ENCODE peak calls at places on chromosome 17, in ten cellular contexts. Z is transverse colon, L is uterus, C is heart left ventricle, P is body of pancreas, S is adrenal gland, W is K562, V is A549, T is breast epithelium, J is H1. Y is an unnamed sample.

GRCh38 chr17:3534881-3535252 is 22.7 kb downstream of the TRPV3 start:
- DNase-seq in Z (no peak), L (no peak), C (no peak), P (no peak), S (peak), W (no peak), V (peak), T (no peak), J (no peak), Y (no peak)

GRCh38 chr17:61468263-61468907 is 16.2 kb downstream of the TBX4 start:
- DNase-seq in Z (no peak), L (peak), C (no peak), P (no peak), S (no peak), W (no peak), V (no peak), T (no peak), J (no peak), Y (no peak)

GRCh38 chr17:16911141-16911937 is 60.6 kb downstream of the TNFRSF13B start:
- DNase-seq in Z (peak), L (no peak), C (no peak), P (no peak), S (no peak), W (peak), V (no peak), T (peak), J (no peak), Y (no peak)

GRCh38 chr17:71203953-71204352 is 916.9 kb upstream of the SOX9 start:
- DNase-seq in Z (no peak), L (no peak), C (no peak), P (no peak), S (no peak), W (no peak), V (no peak), T (no peak), J (no peak), Y (no peak)

GRCh38 chr17:70608957-70609356 is 439.6 kb downstream of the KCNJ2 start:
- DNase-seq in Z (no peak), L (no peak), C (no peak), P (no peak), S (no peak), W (no peak), V (no peak), T (no peak), J (no peak), Y (no peak)

GRCh38 chr17:47704116-47704515 is 10.2 kb downstream of the TBKBP1 start:
- DNase-seq in Z (peak), L (no peak), C (no peak), P (no peak), S (no peak), W (no peak), V (no peak), T (no peak), J (no peak), Y (no peak)

GRCh38 chr17:29760771-29761682 is 138.3 kb upstream of the CORO6 start:
- DNase-seq in Z (peak), L (peak), C (peak), P (peak), S (peak), W (no peak), V (peak), T (peak), J (peak), Y (peak)

GRCh38 chr17:17414316-17414937 is 62.4 kb upstream of the MED9 start:
- DNase-seq in Z (no peak), L (no peak), C (peak), P (peak), S (peak), W (no peak), V (no peak), T (no peak), J (no peak), Y (no peak)

GRCh38 chr17:69637399-69638165 is 223.1 kb downstream of the MAP2K6 start:
- DNase-seq in Z (no peak), L (no peak), C (no peak), P (no peak), S (no peak), W (no peak), V (no peak), T (no peak), J (no peak), Y (no peak)

GRCh38 chr17:62892870-62893338 is 73.1 kb upstream of the TANC2 start:
- DNase-seq in Z (peak), L (no peak), C (peak), P (peak), S (peak), W (no peak), V (peak), T (no peak), J (no peak), Y (no peak)

GRCh38 chr17:66686601-66687000 is 148.3 kb upstream of the CACNG5 start:
- DNase-seq in Z (no peak), L (no peak), C (no peak), P (no peak), S (no peak), W (no peak), V (no peak), T (no peak), J (no peak), Y (no peak)

GRCh38 chr17:77914440-77915254 is 43.9 kb upstream of the TNRC6C start:
- DNase-seq in Z (no peak), L (no peak), C (no peak), P (peak), S (no peak), W (no peak), V (peak), T (no peak), J (no peak), Y (no peak)

GRCh38 chr17:3966720-3967363 is 2.6 kb upstream of the ATP2A3 start:
- DNase-seq in Z (peak), L (no peak), C (no peak), P (peak), S (no peak), W (no peak), V (no peak), T (no peak), J (no peak), Y (no peak)

GRCh38 chr17:68459030-68459376 is 1.7 kb upstream of the WIPI1 start:
- DNase-seq in Z (no peak), L (no peak), C (no peak), P (no peak), S (no peak), W (no peak), V (no peak), T (no peak), J (no peak), Y (no peak)

GRCh38 chr17:18257747-18258355 is 687 bp downstream of the FLII start:
- DNase-seq in Z (peak), L (peak), C (peak), P (peak), S (peak), W (peak), V (peak), T (peak), J (no peak), Y (no peak)

GRCh38 chr17:66326476-66327047 is 24.1 kb downstream of the PRKCA start:
- DNase-seq in Z (no peak), L (no peak), C (no peak), P (no peak), S (no peak), W (no peak), V (no peak), T (no peak), J (no peak), Y (no peak)

GRCh38 chr17:60522889-60523626 is 3.0 kb downstream of the APPBP2 start:
- DNase-seq in Z (no peak), L (no peak), C (no peak), P (no peak), S (no peak), W (no peak), V (no peak), T (no peak), J (no peak), Y (no peak)

GRCh38 chr17:36851230-36851629 is 86.0 kb upstream of the LHX1 start:
- DNase-seq in Z (no peak), L (no peak), C (no peak), P (no peak), S (no peak), W (no peak), V (peak), T (no peak), J (no peak), Y (no peak)

GRCh38 chr17:32852811-32853210 is 24.1 kb downstream of the MYO1D start:
- DNase-seq in Z (no peak), L (no peak), C (no peak), P (no peak), S (no peak), W (no peak), V (no peak), T (no peak), J (no peak), Y (no peak)

GRCh38 chr17:51056813-51057510 is 63.7 kb downstream of the SPAG9 start:
- DNase-seq in Z (no peak), L (peak), C (no peak), P (peak), S (peak), W (peak), V (peak), T (no peak), J (no peak), Y (no peak)

GRCh38 chr17:34156401-34156740 is 98.7 kb upstream of the CCL2 start:
- DNase-seq in Z (no peak), L (no peak), C (no peak), P (no peak), S (no peak), W (no peak), V (no peak), T (no peak), J (no peak), Y (no peak)

GRCh38 chr17:49297141-49297540 is 64.9 kb downstream of the ZNF652 start:
- DNase-seq in Z (no peak), L (no peak), C (no peak), P (no peak), S (no peak), W (no peak), V (no peak), T (no peak), J (no peak), Y (no peak)
- H3K27ac ChIP-seq in Z (peak), L (no peak), C (no peak), P (no peak), S (no peak), W (no peak), V (no peak), T (no peak), J (no peak), Y (no peak)

GRCh38 chr17:42571435-42572225 is 4.7 kb downstream of the MLX start:
- DNase-seq in Z (peak), L (no peak), C (no peak), P (peak), S (no peak), W (no peak), V (no peak), T (no peak), J (no peak), Y (no peak)

GRCh38 chr17:42566873-42567573 is at the start of gene MLX:
- DNase-seq in Z (peak), L (peak), C (peak), P (peak), S (peak), W (peak), V (peak), T (peak), J (peak), Y (peak)

GRCh38 chr17:42565523-42566214 is 1.2 kb upstream of the MLX start:
- DNase-seq in Z (no peak), L (no peak), C (no peak), P (no peak), S (no peak), W (no peak), V (no peak), T (no peak), J (no peak), Y (no peak)

GRCh38 chr17:42566215-42566872 is 556 bp upstream of the MLX start:
- DNase-seq in Z (peak), L (no peak), C (no peak), P (no peak), S (no peak), W (no peak), V (no peak), T (no peak), J (no peak), Y (no peak)

DNA sequence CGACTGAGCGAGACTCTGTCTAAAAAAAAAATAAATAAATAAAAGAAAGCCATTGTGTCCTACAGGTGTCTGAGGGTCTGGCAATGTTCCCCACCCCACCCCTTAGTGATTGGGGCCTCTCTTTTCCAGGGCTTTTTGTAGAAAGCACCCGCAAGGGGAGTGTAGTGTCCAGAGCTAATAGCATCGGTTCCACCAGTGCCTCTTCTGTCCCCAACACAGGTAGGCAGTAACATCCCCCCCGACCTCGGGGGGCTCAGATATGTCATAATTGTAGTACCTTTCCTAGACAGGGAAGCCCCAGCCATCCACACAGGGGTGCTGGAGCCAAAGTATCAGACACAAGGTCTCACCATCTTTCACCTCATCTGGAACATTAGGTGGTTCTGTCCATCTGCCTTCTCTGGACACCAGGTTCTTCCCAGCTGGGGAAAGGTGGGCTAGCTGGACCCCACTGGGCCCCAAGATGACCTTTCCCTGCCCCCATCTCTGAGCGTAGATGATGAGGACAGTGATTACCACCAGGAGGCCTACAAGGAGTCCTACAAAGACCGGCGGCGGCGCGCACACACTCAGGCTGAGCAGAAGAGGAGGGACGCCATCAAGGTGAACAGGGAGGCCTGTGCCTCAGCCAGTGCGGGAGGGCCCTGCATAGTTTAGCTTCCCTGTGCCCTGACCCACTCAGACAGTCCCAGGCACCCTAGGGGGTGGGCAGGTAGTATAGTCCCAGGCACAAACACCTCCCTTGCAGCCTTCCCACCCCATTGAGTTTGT is 1.6 kb downstream of the MLX start:
- DNase-seq in Z (peak), L (no peak), C (no peak), P (no peak), S (no peak), W (no peak), V (no peak), T (no peak), J (no peak), Y (no peak)
- TF ChIP-seq POLR2A in Z (no peak), L (no peak), C (no peak), P (no peak), S (no peak), W (no peak), V (no peak), T (no peak), J (no peak), Y (no peak)

GRCh38 chr17:74779948-74780400 is 3.8 kb upstream of the NAT9 start:
- DNase-seq in Z (peak), L (no peak), C (peak), P (peak), S (peak), W (no peak), V (no peak), T (no peak), J (no peak), Y (no peak)

GRCh38 chr17:74778960-74779359 is 2.8 kb upstream of the NAT9 start:
- DNase-seq in Z (no peak), L (no peak), C (no peak), P (no peak), S (no peak), W (no peak), V (no peak), T (no peak), J (no peak), Y (no peak)

GRCh38 chr17:74777884-74778490 is 1.8 kb upstream of the NAT9 start:
- DNase-seq in Z (no peak), L (no peak), C (no peak), P (no peak), S (no peak), W (no peak), V (no peak), T (no peak), J (no peak), Y (no peak)

GRCh38 chr17:74782571-74782970 is 6.4 kb upstream of the NAT9 start:
- DNase-seq in Z (no peak), L (no peak), C (no peak), P (no peak), S (no peak), W (no peak), V (no peak), T (no peak), J (no peak), Y (no peak)

DNA sequence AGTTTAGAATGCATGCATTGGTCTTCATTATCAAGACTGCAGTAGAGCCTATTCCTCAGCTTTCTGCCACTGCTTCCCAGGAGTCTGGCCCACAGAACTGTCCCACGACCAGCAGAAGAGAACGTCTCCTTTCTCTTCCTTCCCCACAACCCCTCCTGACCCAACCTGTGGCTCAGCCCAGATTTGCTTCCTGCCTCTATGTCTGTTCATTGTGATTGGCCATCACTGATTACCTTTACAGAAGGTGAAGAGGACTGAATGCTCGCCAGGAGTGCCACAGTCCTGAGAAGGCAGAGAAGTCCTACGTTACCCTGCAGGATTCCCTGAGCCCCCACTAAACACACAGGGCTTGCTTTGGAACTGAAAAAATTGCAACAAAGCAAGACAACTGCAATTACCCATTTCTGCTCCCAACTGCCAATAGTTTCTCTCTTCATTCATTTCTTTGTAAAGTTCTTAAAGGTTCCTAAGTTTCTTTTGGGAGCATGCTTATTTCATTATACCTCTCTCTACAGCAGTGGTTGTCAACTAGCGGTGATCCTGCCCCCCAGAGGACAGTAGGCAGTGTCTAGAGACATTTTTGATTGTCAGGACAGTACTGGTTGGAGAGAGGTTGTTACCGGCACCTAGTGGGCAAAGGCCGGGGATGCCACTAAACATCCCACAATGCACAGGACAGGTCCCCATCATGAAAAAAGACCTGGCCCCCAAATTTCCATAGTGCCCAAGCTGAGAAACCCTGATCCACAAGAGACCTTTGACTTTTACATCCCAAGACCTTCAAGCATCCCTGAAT is 4.5 kb upstream of the NAT9 start:
- DNase-seq in Z (no peak), L (no peak), C (no peak), P (no peak), S (no peak), W (peak), V (peak), T (no peak), J (no peak), Y (no peak)
- H3K4me3 ChIP-seq in Z (no peak), L (no peak), C (no peak), P (no peak), S (no peak), W (no peak), V (no peak), T (no peak), J (no peak), Y (no peak)

DNA sequence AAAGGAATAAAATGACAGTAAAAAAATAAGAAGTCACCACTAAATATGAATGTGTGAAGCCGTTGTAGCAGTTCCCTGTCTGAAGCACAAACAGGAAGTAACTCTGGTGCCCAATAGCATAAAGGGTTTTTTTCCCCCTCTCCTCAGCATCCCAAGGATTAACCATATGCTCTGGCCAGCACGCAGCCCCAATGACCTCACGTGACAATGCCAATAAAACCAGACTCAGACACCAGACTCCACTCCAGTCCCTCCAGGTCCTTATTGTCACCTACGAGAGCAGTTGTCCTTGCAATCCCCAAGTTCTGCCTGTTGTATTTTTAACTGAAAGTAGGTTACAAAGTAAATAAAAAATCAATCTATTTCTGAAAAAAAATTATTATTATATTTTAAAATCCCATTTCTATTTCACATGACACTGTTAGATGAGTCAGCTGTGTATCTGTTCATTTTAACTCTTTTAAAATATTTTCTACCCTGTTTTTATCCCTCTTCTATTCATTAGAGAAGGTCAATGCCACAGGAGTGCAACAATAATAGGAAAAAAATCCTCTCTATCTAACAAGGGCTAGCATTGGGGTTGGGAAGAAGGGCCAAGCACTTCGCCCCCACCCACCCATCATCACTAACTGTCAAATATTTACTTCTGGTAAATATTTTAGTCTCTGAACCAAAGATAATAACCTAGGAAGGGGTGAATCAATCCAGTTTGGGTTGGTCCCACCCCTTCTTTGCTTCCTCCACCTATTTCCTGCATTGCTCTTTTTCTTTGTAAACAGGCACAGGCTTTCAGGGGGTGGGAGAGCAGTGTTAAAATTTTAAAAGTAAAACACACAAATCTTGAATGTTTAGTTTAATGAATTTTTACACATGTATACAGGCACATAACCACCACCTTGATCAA is 6.6 kb downstream of the PRAC1 start:
- DNase-seq in Z (no peak), L (no peak), C (no peak), P (no peak), S (no peak), W (no peak), V (no peak), T (no peak), J (no peak), Y (no peak)
- H3K27ac ChIP-seq in Z (no peak), L (no peak), C (no peak), P (no peak), S (no peak), W (no peak), V (no peak), T (no peak), J (no peak), Y (no peak)

DNA sequence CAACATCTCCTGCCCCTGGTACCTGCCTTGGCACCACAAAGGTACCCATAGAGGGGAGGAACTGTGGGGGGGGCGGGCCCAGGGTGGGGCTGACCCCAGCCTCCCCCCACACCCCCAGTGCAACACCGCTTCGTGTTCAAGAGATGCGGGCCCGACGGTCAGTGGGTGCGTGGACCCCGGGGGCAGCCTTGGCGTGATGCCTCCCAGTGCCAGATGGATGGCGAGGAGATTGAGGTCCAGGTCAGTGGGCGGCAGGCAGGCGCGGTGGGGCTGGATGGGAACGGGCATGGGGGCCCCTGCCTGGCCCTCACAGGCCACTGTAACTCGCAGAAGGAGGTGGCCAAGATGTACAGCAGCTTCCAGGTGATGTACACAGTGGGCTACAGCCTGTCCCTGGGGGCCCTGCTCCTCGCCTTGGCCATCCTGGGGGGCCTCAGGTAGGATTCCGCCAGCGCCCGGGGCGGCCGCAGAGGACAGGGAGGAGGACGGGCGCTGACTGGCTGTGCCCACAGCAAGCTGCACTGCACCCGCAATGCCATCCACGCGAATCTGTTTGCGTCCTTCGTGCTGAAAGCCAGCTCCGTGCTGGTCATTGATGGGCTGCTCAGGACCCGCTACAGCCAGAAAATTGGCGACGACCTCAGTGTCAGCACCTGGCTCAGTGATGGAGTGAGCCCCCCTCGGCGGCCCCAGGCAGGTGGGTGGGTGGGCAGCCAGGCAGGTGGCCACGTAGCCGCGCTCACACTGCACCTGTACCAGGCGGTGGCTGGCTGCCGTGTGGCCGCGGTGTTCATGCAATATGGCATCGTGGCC is 7.1 kb downstream of the GCGR start:
- DNase-seq in Z (no peak), L (no peak), C (no peak), P (no peak), S (no peak), W (no peak), V (no peak), T (no peak), J (no peak), Y (no peak)
- TF ChIP-seq POLR2A in Z (no peak), L (no peak), C (no peak), P (no peak), S (no peak), W (no peak), V (no peak), T (no peak), J (no peak), Y (no peak)

Y was measured in esophagus squamous epithelium.